ENCODE peak calls at places on chromosomes 11 and 22, in four cellular contexts. V is non-pigmented ciliary epithelial cell; Y is activated CD8-positive, alpha-beta memory T cell treated with anti-CD3 and anti-CD28 coated beads for 1 hour; U is GM20000. P is an unnamed sample.

GRCh38 chr22:50276143-50276542 is 6.0 kb upstream of the MAPK11 start:
- DNase-seq in V (no peak), U (peak; percentile 84), Y (no peak), P (peak; percentile 89)

GRCh38 chr11:330307-330693 is 9.6 kb upstream of the IFITM3 start:
- DNase-seq in V (no peak), Y (no peak), U (no peak), P (no peak)

GRCh38 chr11:121692236-121692635 is 239.5 kb upstream of the SORL1-AS1 start:
- DNase-seq in V (no peak), Y (no peak), U (no peak), P (no peak)

GRCh38 chr22:25510926-25511325 is 53.5 kb upstream of the GRK3 start:
- DNase-seq in Y (no peak), V (no peak), U (no peak), P (no peak)

GRCh38 chr11:75383246-75383645 is 16.1 kb upstream of the RPS3 start:
- DNase-seq in Y (no peak), V (no peak), U (no peak), P (no peak)

GRCh38 chr11:68621826-68622225 is 62.5 kb upstream of the GAL start:
- DNase-seq in Y (no peak), U (no peak), V (no peak), P (no peak)

GRCh38 chr11:101008961-101009684 is 120.5 kb downstream of the PGR start:
- DNase-seq in V (no peak), U (no peak), Y (no peak), P (no peak)

GRCh38 chr11:62680825-62681240 is 2.0 kb upstream of the UBXN1 start:
- DNase-seq in V (no peak), U (peak; percentile 73), Y (no peak), P (peak; percentile 92)

GRCh38 chr11:2217211-2218081 is 45.8 kb upstream of the TH start:
- DNase-seq in U (no peak), V (no peak), Y (no peak), P (no peak)

GRCh38 chr11:32487270-32487669 is 51.9 kb upstream of the WT1 start:
- DNase-seq in Y (no peak), V (no peak), U (no peak), P (no peak)

GRCh38 chr11:17504330-17505107 is 27.9 kb upstream of the ABCC8 start:
- DNase-seq in V (no peak), Y (peak; percentile 42), U (peak; percentile 75), P (peak; percentile 91)

GRCh38 chr22:23893446-23893956 is 682 bp upstream of the MIF start:
- DNase-seq in V (no peak), U (peak; percentile 46), Y (no peak), P (no peak)

GRCh38 chr11:12402027-12402426 is 24.7 kb downstream of the PARVA start:
- DNase-seq in V (no peak), U (no peak), Y (no peak), P (no peak)

GRCh38 chr11:131609921-131610320 is 239.5 kb downstream of the NTM start:
- DNase-seq in U (no peak), V (no peak), Y (no peak), P (no peak)

GRCh38 chr11:15793032-15793996 is 563.0 kb downstream of the SOX6 start:
- DNase-seq in V (peak; percentile 63), Y (no peak), U (no peak), P (no peak)

GRCh38 chr11:124463990-124464389 is 18.5 kb upstream of the OR8B8 start:
- DNase-seq in Y (no peak), U (no peak), V (no peak), P (no peak)

GRCh38 chr11:43917851-43918250 is 24.6 kb upstream of the C11orf96 start:
- DNase-seq in U (no peak), Y (no peak), V (no peak), P (no peak)

GRCh38 chr11:61805146-61805545 is 11.7 kb downstream of the FADS1 start:
- DNase-seq in V (no peak), U (no peak), Y (no peak), P (no peak)

GRCh38 chr11:90148900-90149299 is 14.4 kb downstream of the NAALAD2 start:
- DNase-seq in Y (no peak), U (no peak), V (no peak), P (peak; percentile 52)

GRCh38 chr22:27110985-27111451 is 453.6 kb downstream of the MIAT start:
- DNase-seq in Y (no peak), V (peak; percentile 73), U (no peak), P (no peak)

GRCh38 chr11:69907611-69908010 is 88.4 kb upstream of the FGF3 start:
- DNase-seq in Y (no peak), V (no peak), U (no peak), P (no peak)

GRCh38 chr22:19456541-19456940 is 9.0 kb upstream of the C22orf39 start:
- DNase-seq in V (no peak), U (no peak), Y (no peak), P (no peak)

GRCh38 chr22:48528221-48528915 is 1299.3 kb downstream of the BRD1 start:
- DNase-seq in V (no peak), Y (no peak), U (no peak), P (no peak)

GRCh38 chr11:27075192-27075591 is 34.6 kb downstream of the BBOX1 start:
- DNase-seq in Y (no peak), U (no peak), V (peak; percentile 43), P (no peak)

GRCh38 chr11:62569611-62570010 is 4.1 kb downstream of the EEF1G start:
- DNase-seq in Y (no peak), V (no peak), U (no peak), P (no peak)

GRCh38 chr11:63832336-63832735 is 6.6 kb upstream of the MARK2 start:
- DNase-seq in U (no peak), Y (no peak), V (no peak), P (peak; percentile 75)

GRCh38 chr22:18033204-18033998 is 9.0 kb upstream of the MICAL3 start:
- DNase-seq in Y (no peak), U (no peak), V (no peak), P (peak; percentile 30)

GRCh38 chr11:57597461-57597892 is at the start of gene SERPING1:
- DNase-seq in V (no peak), U (no peak), Y (no peak), P (no peak)

GRCh38 chr22:20242393-20243175 is 25.5 kb downstream of the RTN4R start:
- DNase-seq in Y (no peak), U (no peak), V (no peak), P (no peak)

GRCh38 chr22:30261134-30261533 is 5.5 kb downstream of the OSM start:
- DNase-seq in V (no peak), U (no peak), Y (no peak), P (no peak)

GRCh38 chr11:31366795-31367194 is 2.7 kb downstream of the DCDC1 start:
- DNase-seq in V (no peak), U (no peak), Y (no peak), P (no peak)

GRCh38 chr11:16001899-16002426 is 354.4 kb downstream of the SOX6 start:
- DNase-seq in Y (no peak), V (peak; percentile 60), U (no peak), P (no peak)

GRCh38 chr11:80958414-80958813 is 1517.6 kb upstream of the TENM4 start:
- DNase-seq in U (no peak), Y (no peak), V (no peak), P (no peak)

GRCh38 chr11:14237333-14237988 is 121.5 kb downstream of the RRAS2 start:
- DNase-seq in V (no peak), U (peak; percentile 68), Y (no peak), P (peak; percentile 48)

GRCh38 chr22:26479043-26479791 is 4.4 kb downstream of the HPS4 start:
- DNase-seq in U (no peak), V (no peak), Y (no peak), P (peak; percentile 66)

GRCh38 chr11:72072348-72072747 is 8.0 kb downstream of the NUMA1 start:
- DNase-seq in U (no peak), V (peak; percentile 77), Y (no peak), P (no peak)

GRCh38 chr22:26399288-26399687 is 29.8 kb upstream of the ASPHD2 start:
- DNase-seq in V (no peak), Y (no peak), U (no peak), P (peak; percentile 52)

GRCh38 chr22:22698263-22698750 is 53.9 kb downstream of the GGTLC2 start:
- DNase-seq in Y (no peak), U (peak; percentile 32), V (no peak), P (peak; percentile 62)

GRCh38 chr11:134622458-134622857 is 210.4 kb upstream of the B3GAT1 start:
- DNase-seq in U (no peak), V (no peak), Y (no peak), P (no peak)

P was measured in Karpas-422.